ENCODE peak calls at places on chromosomes 3 and 15, in seven cellular contexts. M is pancreas; L is activated CD4-positive, CD25-positive, alpha-beta regulatory T cell treated with anti-CD3 and anti-CD28 coated beads, Interleukin-2, amount 50 U/mL, for 72 hours; Z is stimulated activated CD4-positive, alpha-beta T cell treated with anti-CD3 and anti-CD28 coated beads, TNF-alpha, amount 100 ng/mL, for 1 hour; A is T follicular helper cell; J is DMS79; O is OCI-LY7. D is an unnamed sample.
A peak's percentile ranks its signal among the peaks of the same experiment; 100 is the strongest.

GRCh38 chr15:25173241-25174028 is 218.6 kb downstream of the SNRPN start:
- DNase-seq in L (no peak), J (no peak), A (no peak), M (peak; percentile 50), Z (no peak), O (no peak), D (peak; percentile 4)

GRCh38 chr3:57918123-57918837 is 89.9 kb upstream of the FLNB start:
- DNase-seq in Z (no peak), M (no peak), J (no peak), L (no peak), A (no peak), O (no peak), D (no peak)

GRCh38 chr3:41975421-41976103 is 13.7 kb upstream of the ULK4 start:
- DNase-seq in O (no peak), A (no peak), M (no peak), Z (no peak), L (no peak), J (no peak), D (no peak)

GRCh38 chr3:126663750-126664149 is 8.8 kb upstream of the TXNRD3 start:
- DNase-seq in J (no peak), M (no peak), Z (no peak), L (no peak), O (no peak), A (no peak), D (no peak)

GRCh38 chr15:79035814-79036213 is 54.8 kb downstream of the RASGRF1 start:
- DNase-seq in A (no peak), O (no peak), L (no peak), M (no peak), J (no peak), Z (no peak), D (no peak)

GRCh38 chr15:99442268-99442897 is 123.4 kb upstream of the MEF2A start:
- DNase-seq in M (no peak), J (no peak), L (no peak), A (no peak), O (no peak), Z (no peak), D (peak; percentile 43)

GRCh38 chr3:40574661-40575060 is 49.9 kb downstream of the ZNF621 start:
- DNase-seq in A (no peak), Z (no peak), L (no peak), O (no peak), J (peak; percentile 2), M (no peak), D (no peak)

GRCh38 chr3:187989458-187990153 is 164.4 kb upstream of the LPP start:
- DNase-seq in L (no peak), J (peak; percentile 56), Z (no peak), O (no peak), A (no peak), M (no peak), D (no peak)

GRCh38 chr15:95291878-95292472 is 1038.5 kb upstream of the NR2F2 start:
- DNase-seq in O (peak; percentile 54), J (no peak), M (no peak), A (no peak), Z (no peak), L (no peak), D (no peak)

GRCh38 chr3:32009957-32010356 is 28.4 kb downstream of the ZNF860 start:
- DNase-seq in L (no peak), J (no peak), A (no peak), O (peak; percentile 77), Z (no peak), M (no peak), D (no peak)

GRCh38 chr3:155069729-155070128 is 10.4 kb upstream of the MME start:
- DNase-seq in L (no peak), J (no peak), O (no peak), M (no peak), A (no peak), Z (no peak), D (no peak)

GRCh38 chr3:155912574-155913190 is 42.2 kb downstream of the GMPS start:
- DNase-seq in J (no peak), M (no peak), L (no peak), O (no peak), Z (no peak), A (no peak), D (no peak)

GRCh38 chr15:71997691-71998090 is 120.3 kb downstream of the MYO9A start:
- DNase-seq in Z (no peak), J (no peak), A (no peak), O (no peak), M (no peak), L (no peak), D (no peak)

GRCh38 chr15:81105521-81105920 is 28.5 kb upstream of the CFAP161 start:
- DNase-seq in J (no peak), O (no peak), M (no peak), L (no peak), Z (no peak), A (no peak), D (no peak)

GRCh38 chr3:105832618-105833017 is 36.2 kb downstream of the CBLB start:
- DNase-seq in M (no peak), J (no peak), Z (no peak), A (no peak), O (no peak), L (no peak), D (no peak)

GRCh38 chr15:85762039-85762755 is 32.5 kb downstream of the KLHL25 start:
- DNase-seq in M (peak; percentile 47), Z (no peak), A (no peak), L (no peak), J (no peak), O (no peak), D (no peak)

GRCh38 chr15:49330166-49330565 is 92.9 kb upstream of the FGF7 start:
- DNase-seq in A (no peak), L (no peak), J (no peak), M (no peak), O (no peak), Z (no peak), D (no peak)

GRCh38 chr3:101781166-101781565 is 2.2 kb downstream of the NXPE3 start:
- DNase-seq in O (no peak), M (no peak), Z (no peak), L (no peak), J (no peak), A (no peak), D (no peak)

GRCh38 chr15:25179673-25180511 is 225.1 kb downstream of the SNRPN start:
- DNase-seq in M (peak; percentile 42), A (no peak), J (no peak), L (peak; percentile 3), Z (no peak), O (no peak), D (peak; percentile 7)

D was measured in ovary.